ENCODE peak calls at places on chromosomes 6 and 20, in five cellular contexts. I is non-pigmented ciliary epithelial cell, U is Right ventricle myocardium superior, Y is uterus, W is erythroblast. Q is an unnamed sample.

GRCh38 chr6:39847216-39847615 is 55.0 kb downstream of the DAAM2 start:
- DNase-seq in I (no peak), W (no peak), Y (peak), U (peak), Q (no peak)

GRCh38 chr6:35396991-35397390 is 54.6 kb downstream of the PPARD start:
- DNase-seq in W (no peak), Y (no peak), U (no peak), I (no peak), Q (no peak)

GRCh38 chr6:144936764-144937163 is 651.6 kb downstream of the UTRN start:
- DNase-seq in I (no peak), Y (no peak), U (no peak), W (no peak), Q (no peak)

GRCh38 chr6:111812080-111813038 is 60.9 kb downstream of the FYN start:
- DNase-seq in Y (no peak), U (no peak), I (no peak), W (no peak), Q (no peak)

GRCh38 chr6:106084973-106085686 is 1.0 kb upstream of the PRDM1 start:
- DNase-seq in I (no peak), W (no peak), Y (no peak), U (no peak), Q (no peak)

GRCh38 chr6:13924146-13924948 is 405 bp upstream of the RNF182 start:
- DNase-seq in U (peak), I (no peak), Y (peak), W (peak), Q (peak)

GRCh38 chr6:159180001-159180400 is 10.8 kb downstream of the FNDC1 start:
- DNase-seq in U (no peak), Y (no peak), I (no peak), W (no peak), Q (peak)

GRCh38 chr6:150029749-150030148 is 4.4 kb upstream of the RAET1L start:
- DNase-seq in W (no peak), Y (no peak), U (no peak), I (no peak), Q (no peak)

GRCh38 chr20:48986899-48987298 is 59.2 kb upstream of the CSE1L start:
- DNase-seq in U (no peak), I (no peak), W (peak), Y (no peak), Q (no peak)

GRCh38 chr6:105677671-105678475 is 275.0 kb upstream of the PREP start:
- DNase-seq in U (no peak), Y (no peak), I (no peak), W (no peak), Q (no peak)

GRCh38 chr6:166512567-166512966 is 73.9 kb downstream of the RAMACL start:
- DNase-seq in I (no peak), Y (no peak), U (no peak), W (no peak), Q (no peak)

GRCh38 chr20:35334511-35335101 is 42.4 kb upstream of the FAM83C start:
- DNase-seq in W (no peak), Y (no peak), U (no peak), I (no peak), Q (no peak)

GRCh38 chr20:10476319-10476724 is 41.2 kb downstream of the SLX4IP start:
- DNase-seq in W (peak), U (no peak), I (no peak), Y (no peak), Q (no peak)

GRCh38 chr20:57678340-57678739 is 31.5 kb downstream of the PMEPA1 start:
- DNase-seq in Y (no peak), U (no peak), W (no peak), I (no peak), Q (no peak)

GRCh38 chr20:54680872-54681297 is 205.5 kb downstream of the DOK5 start:
- DNase-seq in I (peak), Y (no peak), U (no peak), W (peak), Q (peak)

GRCh38 chr20:1517010-1517409 is 25.8 kb upstream of the SIRPB2 start:
- DNase-seq in Y (no peak), I (no peak), U (no peak), W (no peak), Q (no peak)

GRCh38 chr20:48827880-48828733 is at the start of gene PREX1:
- DNase-seq in I (no peak), U (peak), Y (peak), W (peak), Q (peak)

GRCh38 chr20:37526238-37526838 is 1.3 kb downstream of the BLCAP start:
- DNase-seq in W (peak), Y (no peak), U (no peak), I (no peak), Q (no peak)

GRCh38 chr6:160297310-160297709 is 38.7 kb upstream of the SLC22A2 start:
- DNase-seq in Y (no peak), I (no peak), U (no peak), W (no peak), Q (no peak)

GRCh38 chr20:15487030-15487429 is 1086.2 kb downstream of the KIF16B start:
- DNase-seq in U (no peak), W (no peak), Y (no peak), I (peak), Q (no peak)